ENCODE peak calls at places on chromosomes 1 and 21, in nine cellular contexts. One of them, this sample, is unnamed.

GRCh38 chr1:244778356-244778755 is 57.1 kb upstream of the COX20 start:
- DNase-seq in naive B cell: no peak
- DNase-seq in GM18507: no peak
- DNase-seq in M059J: peak; percentile 87
- DNase-seq in T-cell: no peak
- DNase-seq in mesendoderm: no peak
- DNase-seq in mucosa of gallbladder: no peak
- DNase-seq in uterus: no peak
- DNase-seq in fibroblast of the aortic adventitia: peak; percentile 70
- DNase-seq in this sample: no peak

GRCh38 chr1:38140025-38140487 is 93.5 kb upstream of the POU3F1 start:
- DNase-seq in fibroblast of the aortic adventitia: peak; percentile 8
- DNase-seq in T-cell: no peak
- DNase-seq in GM18507: no peak
- DNase-seq in mesendoderm: peak; percentile 72
- DNase-seq in naive B cell: no peak
- DNase-seq in uterus: no peak
- DNase-seq in M059J: peak; percentile 46
- DNase-seq in mucosa of gallbladder: no peak
- DNase-seq in this sample: no peak

GRCh38 chr1:198492872-198493271 is 47.6 kb downstream of the ATP6V1G3 start:
- DNase-seq in uterus: no peak
- DNase-seq in naive B cell: no peak
- DNase-seq in GM18507: no peak
- DNase-seq in mucosa of gallbladder: no peak
- DNase-seq in T-cell: no peak
- DNase-seq in M059J: peak; percentile 90
- DNase-seq in fibroblast of the aortic adventitia: peak; percentile 83
- DNase-seq in mesendoderm: no peak
- DNase-seq in this sample: no peak

GRCh38 chr1:35656148-35656862 is 15.0 kb upstream of the PSMB2 start:
- DNase-seq in mesendoderm: no peak
- DNase-seq in uterus: no peak
- DNase-seq in fibroblast of the aortic adventitia: no peak
- DNase-seq in naive B cell: no peak
- DNase-seq in T-cell: no peak
- DNase-seq in GM18507: no peak
- DNase-seq in mucosa of gallbladder: no peak
- DNase-seq in M059J: peak; percentile 53
- DNase-seq in this sample: no peak

GRCh38 chr1:44246806-44247205 is 33.5 kb downstream of the DMAP1 start:
- DNase-seq in T-cell: no peak
- DNase-seq in mesendoderm: no peak
- DNase-seq in uterus: no peak
- DNase-seq in mucosa of gallbladder: no peak
- DNase-seq in GM18507: no peak
- DNase-seq in M059J: no peak
- DNase-seq in naive B cell: no peak
- DNase-seq in fibroblast of the aortic adventitia: no peak
- DNase-seq in this sample: peak; percentile 29

GRCh38 chr1:234656981-234657651 is 47.1 kb upstream of the IRF2BP2 start:
- DNase-seq in mesendoderm: no peak
- DNase-seq in M059J: peak; percentile 98
- DNase-seq in T-cell: no peak
- DNase-seq in GM18507: no peak
- DNase-seq in fibroblast of the aortic adventitia: peak; percentile 92
- DNase-seq in naive B cell: no peak
- DNase-seq in uterus: no peak
- DNase-seq in mucosa of gallbladder: peak; percentile 45
- DNase-seq in this sample: peak; percentile 78

GRCh38 chr1:61955261-61955660 is 213.0 kb downstream of the PATJ start:
- DNase-seq in uterus: no peak
- DNase-seq in mesendoderm: no peak
- DNase-seq in naive B cell: no peak
- DNase-seq in fibroblast of the aortic adventitia: no peak
- DNase-seq in GM18507: no peak
- DNase-seq in T-cell: no peak
- DNase-seq in M059J: no peak
- DNase-seq in mucosa of gallbladder: no peak
- DNase-seq in this sample: no peak

GRCh38 chr21:46023126-46023985 is 41.8 kb downstream of the COL6A1 start:
- DNase-seq in mucosa of gallbladder: no peak
- DNase-seq in M059J: no peak
- DNase-seq in mesendoderm: no peak
- DNase-seq in GM18507: no peak
- DNase-seq in fibroblast of the aortic adventitia: peak; percentile 39
- DNase-seq in naive B cell: no peak
- DNase-seq in uterus: peak; percentile 81
- DNase-seq in T-cell: no peak
- DNase-seq in this sample: no peak

GRCh38 chr1:244371294-244372141 is 80.2 kb downstream of the ADSS2 start:
- DNase-seq in uterus: no peak
- DNase-seq in mesendoderm: no peak
- DNase-seq in M059J: no peak
- DNase-seq in T-cell: no peak
- DNase-seq in naive B cell: no peak
- DNase-seq in mucosa of gallbladder: no peak
- DNase-seq in fibroblast of the aortic adventitia: no peak
- DNase-seq in GM18507: no peak
- DNase-seq in this sample: no peak

GRCh38 chr1:206951318-206952105 is 5.2 kb upstream of the PIGR start:
- DNase-seq in naive B cell: no peak
- DNase-seq in fibroblast of the aortic adventitia: no peak
- DNase-seq in M059J: no peak
- DNase-seq in GM18507: no peak
- DNase-seq in uterus: no peak
- DNase-seq in T-cell: no peak
- DNase-seq in mesendoderm: no peak
- DNase-seq in mucosa of gallbladder: peak; percentile 58
- DNase-seq in this sample: peak; percentile 81

GRCh38 chr1:207362962-207363858 is 41.7 kb downstream of the CD55 start:
- DNase-seq in mucosa of gallbladder: no peak
- DNase-seq in T-cell: no peak
- DNase-seq in mesendoderm: no peak
- DNase-seq in M059J: peak; percentile 53
- DNase-seq in uterus: no peak
- DNase-seq in naive B cell: no peak
- DNase-seq in GM18507: no peak
- DNase-seq in fibroblast of the aortic adventitia: peak; percentile 73
- DNase-seq in this sample: peak; percentile 10

GRCh38 chr1:215566556-215567490 is at the start of gene KCTD3:
- DNase-seq in uterus: peak; percentile 79
- DNase-seq in fibroblast of the aortic adventitia: peak; percentile 73
- DNase-seq in M059J: peak; percentile 72
- DNase-seq in mucosa of gallbladder: peak; percentile 74
- DNase-seq in mesendoderm: peak; percentile 83
- DNase-seq in naive B cell: peak; percentile 37
- DNase-seq in GM18507: peak; percentile 26
- DNase-seq in T-cell: peak; percentile 6
- DNase-seq in this sample: peak; percentile 76

GRCh38 chr21:36396971-36397370 is 11.8 kb downstream of the CHAF1B start:
- DNase-seq in uterus: no peak
- DNase-seq in GM18507: no peak
- DNase-seq in naive B cell: no peak
- DNase-seq in fibroblast of the aortic adventitia: no peak
- DNase-seq in mucosa of gallbladder: no peak
- DNase-seq in M059J: no peak
- DNase-seq in mesendoderm: no peak
- DNase-seq in T-cell: no peak
- DNase-seq in this sample: no peak

GRCh38 chr1:31760901-31761470 is 3.2 kb downstream of the ADGRB2 start:
- DNase-seq in uterus: peak; percentile 62
- DNase-seq in mucosa of gallbladder: peak; percentile 47
- DNase-seq in fibroblast of the aortic adventitia: peak; percentile 42
- DNase-seq in M059J: peak; percentile 84
- DNase-seq in mesendoderm: peak; percentile 81
- DNase-seq in GM18507: no peak
- DNase-seq in T-cell: peak; percentile 61
- DNase-seq in naive B cell: peak; percentile 69
- DNase-seq in this sample: peak; percentile 53

GRCh38 chr1:74779750-74780149 is 46.8 kb downstream of the TYW3 start:
- DNase-seq in M059J: no peak
- DNase-seq in mucosa of gallbladder: no peak
- DNase-seq in uterus: no peak
- DNase-seq in naive B cell: no peak
- DNase-seq in T-cell: no peak
- DNase-seq in fibroblast of the aortic adventitia: no peak
- DNase-seq in GM18507: no peak
- DNase-seq in mesendoderm: no peak
- DNase-seq in this sample: no peak

GRCh38 chr1:32438136-32438535 is 26.7 kb upstream of the ZBTB8B start:
- DNase-seq in naive B cell: no peak
- DNase-seq in mesendoderm: peak; percentile 88
- DNase-seq in uterus: no peak
- DNase-seq in M059J: no peak
- DNase-seq in T-cell: no peak
- DNase-seq in fibroblast of the aortic adventitia: no peak
- DNase-seq in GM18507: no peak
- DNase-seq in mucosa of gallbladder: no peak
- DNase-seq in this sample: no peak

GRCh38 chr1:18532390-18533170 is 51.9 kb downstream of the KLHDC7A start:
- DNase-seq in GM18507: no peak
- DNase-seq in M059J: no peak
- DNase-seq in fibroblast of the aortic adventitia: no peak
- DNase-seq in T-cell: no peak
- DNase-seq in mucosa of gallbladder: no peak
- DNase-seq in uterus: no peak
- DNase-seq in naive B cell: no peak
- DNase-seq in mesendoderm: no peak
- DNase-seq in this sample: no peak

GRCh38 chr1:15323351-15323988 is 76.4 kb downstream of the FHAD1 start:
- DNase-seq in fibroblast of the aortic adventitia: peak; percentile 84
- DNase-seq in naive B cell: peak; percentile 48
- DNase-seq in mucosa of gallbladder: peak; percentile 86
- DNase-seq in uterus: peak; percentile 78
- DNase-seq in T-cell: peak; percentile 69
- DNase-seq in M059J: peak; percentile 72
- DNase-seq in GM18507: peak; percentile 47
- DNase-seq in mesendoderm: peak; percentile 74
- DNase-seq in this sample: peak; percentile 83

This sample was measured in small intestine.